ENCODE peak calls at places on chromosome 3, in seven cellular contexts. X, Z, C, N, I, W and D are unnamed samples.

GRCh38 chr3:149589332-149589731 is 68.5 kb downstream of the WWTR1 start:
- DNase-seq in X (no peak), Z (no peak), C (peak; percentile 49), N (no peak), I (no peak), W (no peak), D (peak; percentile 39)

GRCh38 chr3:150362515-150363302 is 45.4 kb upstream of the TSC22D2 start:
- DNase-seq in X (no peak), Z (no peak), C (no peak), N (no peak), I (no peak), W (no peak), D (peak; percentile 15)

GRCh38 chr3:160450846-160451245 is 1.3 kb upstream of the TRIM59 start:
- DNase-seq in X (no peak), Z (no peak), C (peak; percentile 62), N (no peak), I (no peak), W (no peak), D (no peak)

GRCh38 chr3:136544532-136544931 is 207.6 kb downstream of the STAG1 start:
- DNase-seq in X (no peak), Z (no peak), C (no peak), N (no peak), I (no peak), W (no peak), D (no peak)

GRCh38 chr3:58577269-58577821 is at the start of gene FAM107A:
- DNase-seq in X (peak; percentile 54), Z (no peak), C (no peak), N (peak; percentile 39), I (no peak), W (no peak), D (no peak)

GRCh38 chr3:171245796-171246453 is 214.3 kb downstream of the TNIK start:
- DNase-seq in X (no peak), Z (no peak), C (no peak), N (no peak), I (no peak), W (no peak), D (no peak)

GRCh38 chr3:14113964-14114667 is 10.6 kb downstream of the CHCHD4 start:
- DNase-seq in X (no peak), Z (no peak), C (no peak), N (no peak), I (no peak), W (no peak), D (no peak)

GRCh38 chr3:43185656-43186375 is 79.9 kb upstream of the POMGNT2 start:
- DNase-seq in X (no peak), Z (no peak), C (no peak), N (no peak), I (no peak), W (no peak), D (no peak)

GRCh38 chr3:187291512-187292132 is at the start of gene MASP1:
- DNase-seq in X (peak; percentile 36), Z (peak; percentile 63), C (no peak), N (no peak), I (no peak), W (no peak), D (no peak)

GRCh38 chr3:4982773-4983738 is 3.8 kb downstream of the BHLHE40 start:
- DNase-seq in X (peak; percentile 51), Z (no peak), C (peak; percentile 40), N (no peak), I (no peak), W (no peak), D (no peak)

GRCh38 chr3:70861855-70862254 is 549.4 kb upstream of the MDFIC2 start:
- DNase-seq in X (no peak), Z (no peak), C (peak; percentile 3), N (no peak), I (no peak), W (no peak), D (no peak)

GRCh38 chr3:100556656-100557310 is 52.6 kb upstream of the ADGRG7 start:
- DNase-seq in X (no peak), Z (no peak), C (no peak), N (no peak), I (no peak), W (no peak), D (peak; percentile 68)